ENCODE peak calls at places on chromosomes 5 and 9, in nine cellular contexts. One of them, this sample, is unnamed.

GRCh38 chr9:98547606-98548005 is 161.1 kb downstream of the GABBR2 start:
- DNase-seq in kidney: no peak
- DNase-seq in foreskin keratinocyte: no peak
- DNase-seq in right atrium auricular region: no peak
- DNase-seq in MCF 10A: no peak
- DNase-seq in hepatocyte: no peak
- DNase-seq in colonic mucosa: no peak
- DNase-seq in psoas muscle: no peak
- DNase-seq in cardiac fibroblast: no peak
- DNase-seq in this sample: no peak

GRCh38 chr5:147406636-147407035 is 103.2 kb downstream of the DPYSL3 start:
- DNase-seq in colonic mucosa: no peak
- DNase-seq in right atrium auricular region: no peak
- DNase-seq in MCF 10A: no peak
- DNase-seq in kidney: no peak
- DNase-seq in hepatocyte: no peak
- DNase-seq in foreskin keratinocyte: no peak
- DNase-seq in cardiac fibroblast: no peak
- DNase-seq in psoas muscle: no peak
- DNase-seq in this sample: no peak

GRCh38 chr9:81588148-81588874 is 101.0 kb downstream of the TLE1 start:
- DNase-seq in foreskin keratinocyte: no peak
- DNase-seq in hepatocyte: peak; percentile 80
- DNase-seq in cardiac fibroblast: peak; percentile 78
- DNase-seq in colonic mucosa: peak; percentile 63
- DNase-seq in right atrium auricular region: no peak
- DNase-seq in MCF 10A: peak; percentile 91
- DNase-seq in kidney: peak; percentile 93
- DNase-seq in psoas muscle: no peak
- DNase-seq in this sample: peak; percentile 50

GRCh38 chr5:177607452-177608192 is 7.7 kb downstream of the B4GALT7 start:
- DNase-seq in right atrium auricular region: peak; percentile 75
- DNase-seq in foreskin keratinocyte: peak; percentile 55
- DNase-seq in kidney: peak; percentile 90
- DNase-seq in cardiac fibroblast: peak; percentile 77
- DNase-seq in psoas muscle: peak; percentile 85
- DNase-seq in hepatocyte: peak; percentile 94
- DNase-seq in MCF 10A: peak; percentile 82
- DNase-seq in colonic mucosa: peak; percentile 82
- DNase-seq in this sample: peak; percentile 90

GRCh38 chr5:115190388-115190787 is 20.7 kb upstream of the TRIM36 start:
- DNase-seq in right atrium auricular region: no peak
- DNase-seq in cardiac fibroblast: no peak
- DNase-seq in MCF 10A: no peak
- DNase-seq in hepatocyte: no peak
- DNase-seq in colonic mucosa: peak; percentile 46
- DNase-seq in kidney: no peak
- DNase-seq in psoas muscle: no peak
- DNase-seq in foreskin keratinocyte: no peak
- DNase-seq in this sample: no peak

GRCh38 chr5:150350524-150351344 is 6.8 kb upstream of the TCOF1 start:
- DNase-seq in right atrium auricular region: peak; percentile 76
- DNase-seq in cardiac fibroblast: peak; percentile 83
- DNase-seq in colonic mucosa: peak; percentile 89
- DNase-seq in foreskin keratinocyte: peak; percentile 44
- DNase-seq in hepatocyte: peak; percentile 86
- DNase-seq in psoas muscle: peak; percentile 86
- DNase-seq in kidney: peak; percentile 88
- DNase-seq in MCF 10A: peak; percentile 91
- DNase-seq in this sample: peak; percentile 84

GRCh38 chr9:77896269-77897245 is 135.1 kb downstream of the GNAQ start:
- DNase-seq in cardiac fibroblast: no peak
- DNase-seq in kidney: no peak
- DNase-seq in foreskin keratinocyte: no peak
- DNase-seq in right atrium auricular region: no peak
- DNase-seq in MCF 10A: no peak
- DNase-seq in hepatocyte: no peak
- DNase-seq in psoas muscle: peak; percentile 33
- DNase-seq in colonic mucosa: no peak
- DNase-seq in this sample: no peak

GRCh38 chr9:96136992-96137665 is 164.8 kb downstream of the HSD17B3 start:
- DNase-seq in kidney: peak; percentile 83
- DNase-seq in right atrium auricular region: no peak
- DNase-seq in foreskin keratinocyte: peak; percentile 10
- DNase-seq in MCF 10A: peak; percentile 26
- DNase-seq in psoas muscle: no peak
- DNase-seq in cardiac fibroblast: peak; percentile 57
- DNase-seq in colonic mucosa: peak; percentile 66
- DNase-seq in hepatocyte: peak; percentile 76
- DNase-seq in this sample: no peak

GRCh38 chr5:14435481-14435880 is 146.1 kb upstream of the OTULINL start:
- DNase-seq in colonic mucosa: no peak
- DNase-seq in hepatocyte: no peak
- DNase-seq in kidney: no peak
- DNase-seq in cardiac fibroblast: peak; percentile 66
- DNase-seq in right atrium auricular region: no peak
- DNase-seq in foreskin keratinocyte: peak; percentile 72
- DNase-seq in psoas muscle: no peak
- DNase-seq in MCF 10A: no peak
- DNase-seq in this sample: no peak

GRCh38 chr5:175657593-175658271 is at the start of gene HRH2:
- DNase-seq in kidney: no peak
- DNase-seq in psoas muscle: no peak
- DNase-seq in foreskin keratinocyte: peak; percentile 11
- DNase-seq in cardiac fibroblast: no peak
- DNase-seq in MCF 10A: no peak
- DNase-seq in right atrium auricular region: no peak
- DNase-seq in colonic mucosa: no peak
- DNase-seq in hepatocyte: peak; percentile 72
- DNase-seq in this sample: no peak

GRCh38 chr5:114358329-114358728 is 3.5 kb upstream of the KCNN2 start:
- DNase-seq in colonic mucosa: no peak
- DNase-seq in right atrium auricular region: no peak
- DNase-seq in cardiac fibroblast: no peak
- DNase-seq in hepatocyte: no peak
- DNase-seq in psoas muscle: no peak
- DNase-seq in foreskin keratinocyte: no peak
- DNase-seq in MCF 10A: no peak
- DNase-seq in kidney: no peak
- DNase-seq in this sample: no peak

GRCh38 chr5:128784726-128785125 is 180.6 kb upstream of the SLC27A6 start:
- DNase-seq in psoas muscle: no peak
- DNase-seq in foreskin keratinocyte: no peak
- DNase-seq in cardiac fibroblast: no peak
- DNase-seq in kidney: no peak
- DNase-seq in right atrium auricular region: no peak
- DNase-seq in MCF 10A: no peak
- DNase-seq in hepatocyte: no peak
- DNase-seq in colonic mucosa: no peak
- DNase-seq in this sample: no peak

GRCh38 chr9:93675336-93676150 is 99.2 kb downstream of the PHF2 start:
- DNase-seq in kidney: peak; percentile 67
- DNase-seq in cardiac fibroblast: no peak
- DNase-seq in hepatocyte: no peak
- DNase-seq in colonic mucosa: peak; percentile 13
- DNase-seq in foreskin keratinocyte: no peak
- DNase-seq in MCF 10A: no peak
- DNase-seq in psoas muscle: peak; percentile 41
- DNase-seq in right atrium auricular region: peak; percentile 52
- DNase-seq in this sample: no peak

GRCh38 chr9:73176450-73176875 is 24.8 kb downstream of the ANXA1 start:
- DNase-seq in foreskin keratinocyte: peak; percentile 79
- DNase-seq in kidney: peak; percentile 68
- DNase-seq in hepatocyte: no peak
- DNase-seq in psoas muscle: no peak
- DNase-seq in MCF 10A: peak; percentile 80
- DNase-seq in cardiac fibroblast: peak; percentile 52
- DNase-seq in right atrium auricular region: no peak
- DNase-seq in colonic mucosa: no peak
- DNase-seq in this sample: peak; percentile 79

GRCh38 chr5:96228449-96228848 is 204.6 kb downstream of the PCSK1 start:
- DNase-seq in colonic mucosa: no peak
- DNase-seq in kidney: no peak
- DNase-seq in hepatocyte: no peak
- DNase-seq in MCF 10A: peak; percentile 57
- DNase-seq in right atrium auricular region: no peak
- DNase-seq in foreskin keratinocyte: peak; percentile 88
- DNase-seq in cardiac fibroblast: peak; percentile 65
- DNase-seq in psoas muscle: no peak
- DNase-seq in this sample: no peak

GRCh38 chr9:76007935-76008334 is 117.5 kb downstream of the PCSK5 start:
- DNase-seq in right atrium auricular region: no peak
- DNase-seq in colonic mucosa: no peak
- DNase-seq in cardiac fibroblast: no peak
- DNase-seq in hepatocyte: no peak
- DNase-seq in foreskin keratinocyte: no peak
- DNase-seq in psoas muscle: no peak
- DNase-seq in MCF 10A: no peak
- DNase-seq in kidney: no peak
- DNase-seq in this sample: no peak

GRCh38 chr9:134355561-134356278 is 29.5 kb downstream of the RXRA start:
- DNase-seq in kidney: no peak
- DNase-seq in cardiac fibroblast: no peak
- DNase-seq in foreskin keratinocyte: peak; percentile 72
- DNase-seq in colonic mucosa: peak; percentile 84
- DNase-seq in right atrium auricular region: no peak
- DNase-seq in MCF 10A: peak; percentile 87
- DNase-seq in hepatocyte: peak; percentile 47
- DNase-seq in psoas muscle: no peak
- DNase-seq in this sample: peak; percentile 19

GRCh38 chr9:23153058-23153457 is 673.0 kb downstream of the ELAVL2 start:
- DNase-seq in MCF 10A: peak; percentile 1
- DNase-seq in right atrium auricular region: no peak
- DNase-seq in cardiac fibroblast: no peak
- DNase-seq in kidney: no peak
- DNase-seq in psoas muscle: no peak
- DNase-seq in hepatocyte: no peak
- DNase-seq in colonic mucosa: no peak
- DNase-seq in foreskin keratinocyte: no peak
- DNase-seq in this sample: no peak
- TF ChIP-seq CTCF in MCF 10A: no peak
- TF ChIP-seq CTCF in right atrium auricular region: no peak
- TF ChIP-seq CTCF in cardiac fibroblast: no peak
- TF ChIP-seq CTCF in kidney: no peak
- TF ChIP-seq CTCF in psoas muscle: no peak
- TF ChIP-seq CTCF in hepatocyte: no peak
- TF ChIP-seq CTCF in colonic mucosa: no peak
- TF ChIP-seq CTCF in foreskin keratinocyte: no peak
- TF ChIP-seq CTCF in this sample: no peak

DNA sequence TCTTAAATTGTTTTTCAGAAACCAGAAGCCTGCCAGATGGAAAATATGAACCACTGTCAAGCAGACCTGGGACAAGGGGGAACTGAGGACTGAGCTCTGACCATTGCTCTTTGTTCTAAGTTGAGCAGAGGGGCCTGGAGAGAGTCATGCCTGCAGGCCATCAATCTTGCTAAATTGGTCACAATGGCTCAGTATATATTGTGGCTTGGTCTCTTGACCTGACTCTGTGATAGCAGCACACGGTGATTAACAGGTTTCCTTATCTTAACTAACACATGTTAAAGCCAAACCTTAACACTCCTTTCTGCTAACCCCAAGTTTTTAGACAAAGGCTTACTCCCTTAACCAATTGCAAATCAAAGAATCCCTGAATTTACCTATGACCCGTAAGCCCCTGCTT is 1281.2 kb upstream of the NUDT12 start:
- DNase-seq in right atrium auricular region: no peak
- DNase-seq in MCF 10A: no peak
- DNase-seq in cardiac fibroblast: no peak
- DNase-seq in psoas muscle: no peak
- DNase-seq in colonic mucosa: no peak
- DNase-seq in foreskin keratinocyte: no peak
- DNase-seq in kidney: no peak
- DNase-seq in hepatocyte: no peak
- DNase-seq in this sample: no peak
- TF ChIP-seq CTCF in right atrium auricular region: no peak
- TF ChIP-seq CTCF in MCF 10A: no peak
- TF ChIP-seq CTCF in cardiac fibroblast: no peak
- TF ChIP-seq CTCF in psoas muscle: no peak
- TF ChIP-seq CTCF in colonic mucosa: no peak
- TF ChIP-seq CTCF in foreskin keratinocyte: no peak
- TF ChIP-seq CTCF in kidney: no peak
- TF ChIP-seq CTCF in hepatocyte: no peak
- TF ChIP-seq CTCF in this sample: no peak

GRCh38 chr5:112860929-112861637 is at the start of gene SRP19:
- DNase-seq in colonic mucosa: peak; percentile 95
- DNase-seq in cardiac fibroblast: peak; percentile 99
- DNase-seq in right atrium auricular region: peak; percentile 97
- DNase-seq in psoas muscle: peak; percentile 97
- DNase-seq in MCF 10A: peak; percentile 98
- DNase-seq in foreskin keratinocyte: peak; percentile 94
- DNase-seq in kidney: peak; percentile 98
- DNase-seq in hepatocyte: peak; percentile 97
- DNase-seq in this sample: peak; percentile 94
- TF ChIP-seq CTCF in colonic mucosa: no peak
- TF ChIP-seq CTCF in cardiac fibroblast: no peak
- TF ChIP-seq CTCF in right atrium auricular region: no peak
- TF ChIP-seq CTCF in psoas muscle: no peak
- TF ChIP-seq CTCF in MCF 10A: no peak
- TF ChIP-seq CTCF in foreskin keratinocyte: no peak
- TF ChIP-seq CTCF in kidney: no peak
- TF ChIP-seq CTCF in hepatocyte: no peak
- TF ChIP-seq CTCF in this sample: no peak

GRCh38 chr9:124251605-124252366 is 6.0 kb upstream of the NEK6 start:
- DNase-seq in right atrium auricular region: no peak
- DNase-seq in foreskin keratinocyte: peak; percentile 72
- DNase-seq in psoas muscle: peak; percentile 29
- DNase-seq in MCF 10A: peak; percentile 58
- DNase-seq in kidney: no peak
- DNase-seq in colonic mucosa: no peak
- DNase-seq in cardiac fibroblast: peak; percentile 61
- DNase-seq in hepatocyte: no peak
- DNase-seq in this sample: no peak
- TF ChIP-seq CTCF in right atrium auricular region: no peak
- TF ChIP-seq CTCF in foreskin keratinocyte: no peak
- TF ChIP-seq CTCF in psoas muscle: no peak
- TF ChIP-seq CTCF in MCF 10A: no peak
- TF ChIP-seq CTCF in kidney: no peak
- TF ChIP-seq CTCF in colonic mucosa: no peak
- TF ChIP-seq CTCF in cardiac fibroblast: no peak
- TF ChIP-seq CTCF in hepatocyte: no peak
- TF ChIP-seq CTCF in this sample: no peak

GRCh38 chr5:78677777-78678668 is 29.5 kb upstream of the LHFPL2 start:
- DNase-seq in hepatocyte: peak; percentile 55
- DNase-seq in MCF 10A: peak; percentile 77
- DNase-seq in psoas muscle: peak; percentile 76
- DNase-seq in right atrium auricular region: peak; percentile 87
- DNase-seq in cardiac fibroblast: peak; percentile 98
- DNase-seq in foreskin keratinocyte: peak; percentile 75
- DNase-seq in colonic mucosa: peak; percentile 50
- DNase-seq in kidney: peak; percentile 59
- DNase-seq in this sample: peak; percentile 57
- TF ChIP-seq CTCF in hepatocyte: no peak
- TF ChIP-seq CTCF in MCF 10A: no peak
- TF ChIP-seq CTCF in psoas muscle: no peak
- TF ChIP-seq CTCF in right atrium auricular region: no peak
- TF ChIP-seq CTCF in cardiac fibroblast: peak; percentile 10
- TF ChIP-seq CTCF in foreskin keratinocyte: peak; percentile 9
- TF ChIP-seq CTCF in colonic mucosa: no peak
- TF ChIP-seq CTCF in kidney: no peak
- TF ChIP-seq CTCF in this sample: no peak

This sample was measured in Calu3.